ENCODE peak calls at places on chromosomes 2 and 18, in five cellular contexts. Z is cardiac muscle cell, D is AG04450, S is GM12878, U is adrenal gland. Q is an unnamed sample. For H3K27me3, the result is how much of the 10 kb centered on the place peaks cover.

GRCh38 chr2:110793034-110793433 is 60.7 kb downstream of the ACOXL start:
- DNase-seq in Z (no peak), D (no peak), S (no peak), U (no peak), Q (no peak)

GRCh38 chr2:238294393-238295143 is 6.2 kb upstream of the PER2 start:
- DNase-seq in Z (no peak), D (no peak), S (no peak), U (no peak), Q (no peak)

GRCh38 chr2:75600418-75601088 is 39.8 kb upstream of the EVA1A start:
- DNase-seq in Z (no peak), D (no peak), S (no peak), U (no peak), Q (peak)

GRCh38 chr2:42905341-42906114 is 113.1 kb upstream of the HAAO start:
- DNase-seq in Z (peak), D (no peak), S (no peak), U (no peak), Q (no peak)

GRCh38 chr2:200703132-200703925 is 108.4 kb upstream of the BZW1 start:
- DNase-seq in Z (peak), D (peak), S (peak), U (peak), Q (peak)

GRCh38 chr2:241880311-241881073 is 11.0 kb downstream of the RTP5 start:
- DNase-seq in Z (no peak), D (no peak), S (no peak), U (no peak), Q (no peak)

GRCh38 chr2:67851946-67852345 is 210.9 kb downstream of the C1D start:
- DNase-seq in Z (no peak), D (no peak), S (no peak), U (no peak), Q (no peak)

GRCh38 chr18:78688916-78689315 is 290.7 kb upstream of the SALL3 start:
- DNase-seq in Z (no peak), D (no peak), S (no peak), U (no peak), Q (no peak)

GRCh38 chr2:241868661-241869081 is 858 bp upstream of the RTP5 start:
- DNase-seq in Z (no peak), D (no peak), S (no peak), U (no peak), Q (no peak)

GRCh38 chr2:168490015-168490874 is 34.2 kb downstream of the CERS6 start:
- DNase-seq in Z (peak), D (no peak), S (peak), U (no peak), Q (no peak)

GRCh38 chr2:3051266-3051665 is 326.4 kb downstream of the EIPR1 start:
- DNase-seq in Z (no peak), D (no peak), S (no peak), U (no peak), Q (no peak)

GRCh38 chr2:108917078-108917440 is 72.0 kb downstream of the EDAR start:
- DNase-seq in Z (peak), D (peak), S (no peak), U (no peak), Q (no peak)

GRCh38 chr2:178271629-178272333 is 77.5 kb downstream of the OSBPL6 start:
- DNase-seq in Z (peak), D (peak), S (no peak), U (peak), Q (peak)

GRCh38 chr2:85713836-85714235 is 19.7 kb downstream of the GNLY start:
- DNase-seq in Z (no peak), D (no peak), S (no peak), U (no peak), Q (no peak)

GRCh38 chr2:163852616-163853015 is 116.8 kb upstream of the FIGN start:
- DNase-seq in Z (no peak), D (no peak), S (no peak), U (no peak), Q (no peak)

GRCh38 chr2:112493858-112494648 is 12.1 kb downstream of the TTL start:
- DNase-seq in Z (peak), D (no peak), S (no peak), U (peak), Q (no peak)

GRCh38 chr2:10966056-10966455 is 54.3 kb downstream of the KCNF1 start:
- DNase-seq in Z (no peak), D (no peak), S (no peak), U (no peak), Q (no peak)

GRCh38 chr2:63845866-63846265 is 4.2 kb downstream of the UGP2 start:
- DNase-seq in Z (no peak), D (no peak), S (no peak), U (no peak), Q (no peak)

GRCh38 chr2:95730813-95731212 is 139.0 kb downstream of the TRIM43 start:
- DNase-seq in Z (no peak), D (no peak), S (no peak), U (no peak), Q (no peak)

GRCh38 chr2:119184512-119184911 is 26.0 kb upstream of the C1QL2 start:
- DNase-seq in Z (no peak), D (no peak), S (no peak), U (peak), Q (no peak)

GRCh38 chr2:37507703-37508102 is 163.3 kb downstream of the QPCT start:
- DNase-seq in Z (no peak), D (peak), S (no peak), U (no peak), Q (no peak)

GRCh38 chr2:209663149-209663548 is 108.5 kb upstream of the UNC80 start:
- DNase-seq in Z (peak), D (no peak), S (no peak), U (peak), Q (no peak)

GRCh38 chr2:101327863-101328394 is 19.4 kb upstream of the RNF149 start:
- DNase-seq in Z (no peak), D (no peak), S (no peak), U (no peak), Q (peak)

GRCh38 chr2:146853741-146854444 is 990.9 kb upstream of the ACVR2A start:
- DNase-seq in Z (no peak), D (no peak), S (no peak), U (no peak), Q (no peak)

GRCh38 chr2:127398239-127398590 is 10.4 kb upstream of the MAP3K2 start:
- DNase-seq in Z (peak), D (peak), S (no peak), U (peak), Q (peak)

GRCh38 chr2:20182241-20182931 is 42.5 kb downstream of the SDC1 start:
- DNase-seq in Z (peak), D (no peak), S (no peak), U (peak), Q (peak)

GRCh38 chr2:25286025-25286400 is 55.7 kb downstream of the DNMT3A start:
- DNase-seq in Z (no peak), D (no peak), S (no peak), U (no peak), Q (no peak)

GRCh38 chr2:142139384-142139783 is 8.6 kb upstream of the LRP1B start:
- DNase-seq in Z (no peak), D (no peak), S (no peak), U (no peak), Q (no peak)

GRCh38 chr2:58055027-58055786 is 8.6 kb downstream of the VRK2 start:
- DNase-seq in Z (no peak), D (no peak), S (no peak), U (no peak), Q (no peak)

GRCh38 chr2:127901339-127902072 is 15.8 kb upstream of the AMMECR1L start:
- DNase-seq in Z (peak), D (no peak), S (no peak), U (peak), Q (peak)

GRCh38 chr2:239590995-239591915 is 190.4 kb upstream of the HDAC4 start:
- DNase-seq in Z (no peak), D (no peak), S (no peak), U (no peak), Q (no peak)

GRCh38 chr2:231452799-231453508 is 11.3 kb downstream of the NCL start:
- DNase-seq in Z (no peak), D (no peak), S (no peak), U (no peak), Q (no peak)

GRCh38 chr2:110748489-110748867 is 16.1 kb downstream of the ACOXL start:
- DNase-seq in Z (no peak), D (no peak), S (peak), U (no peak), Q (no peak)

GRCh38 chr18:49399003-49399402 is 61.4 kb downstream of the DYM start:
- DNase-seq in Z (peak), D (no peak), S (no peak), U (peak), Q (no peak)

GRCh38 chr2:176178807-176179271 is 9.6 kb upstream of the HOXD1 start:
- DNase-seq in Z (no peak), D (no peak), S (no peak), U (no peak), Q (no peak)

GRCh38 chr2:176178271-176178806 is 10.1 kb upstream of the HOXD1 start:
- DNase-seq in Z (peak), D (no peak), S (no peak), U (peak), Q (no peak)

GRCh38 chr2:176184749-176185148 is 3.7 kb upstream of the HOXD1 start:
- DNase-seq in Z (no peak), D (no peak), S (no peak), U (no peak), Q (no peak)

GRCh38 chr2:176182671-176183070 is 5.8 kb upstream of the HOXD1 start:
- DNase-seq in Z (no peak), D (no peak), S (no peak), U (no peak), Q (no peak)

DNA sequence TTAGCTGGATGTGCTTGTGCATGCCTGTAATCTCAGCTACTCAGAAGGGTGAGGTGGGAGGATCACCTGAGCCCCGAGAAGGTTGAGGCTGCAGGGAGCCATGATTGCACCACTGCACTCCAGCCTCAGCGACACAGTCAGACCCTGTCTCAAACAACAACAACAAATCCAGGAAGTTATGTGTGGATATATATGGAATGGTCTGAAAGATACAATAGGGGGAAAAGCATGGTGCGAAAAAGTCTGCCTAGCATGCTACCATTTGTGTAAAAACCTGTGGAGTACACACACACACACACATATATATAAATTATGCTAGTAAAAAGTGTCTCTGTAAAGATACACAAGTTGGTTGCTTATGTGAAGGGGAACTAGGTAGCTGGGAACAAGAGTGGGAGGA is 6.9 kb upstream of the HOXD1 start:
- DNase-seq in Z (no peak), D (no peak), S (no peak), U (no peak), Q (no peak)
- H3K27me3 ChIP-seq in Z (half or more), D (under half), S (under half), U (under half), Q (under half)

GRCh38 chr2:233323851-233324250 is 16.2 kb downstream of the SAG start:
- DNase-seq in Z (no peak), D (no peak), S (no peak), U (no peak), Q (no peak)
- H3K27me3 ChIP-seq in Z (under half), D (under half), S (under half), U (under half), Q (under half)

DNA sequence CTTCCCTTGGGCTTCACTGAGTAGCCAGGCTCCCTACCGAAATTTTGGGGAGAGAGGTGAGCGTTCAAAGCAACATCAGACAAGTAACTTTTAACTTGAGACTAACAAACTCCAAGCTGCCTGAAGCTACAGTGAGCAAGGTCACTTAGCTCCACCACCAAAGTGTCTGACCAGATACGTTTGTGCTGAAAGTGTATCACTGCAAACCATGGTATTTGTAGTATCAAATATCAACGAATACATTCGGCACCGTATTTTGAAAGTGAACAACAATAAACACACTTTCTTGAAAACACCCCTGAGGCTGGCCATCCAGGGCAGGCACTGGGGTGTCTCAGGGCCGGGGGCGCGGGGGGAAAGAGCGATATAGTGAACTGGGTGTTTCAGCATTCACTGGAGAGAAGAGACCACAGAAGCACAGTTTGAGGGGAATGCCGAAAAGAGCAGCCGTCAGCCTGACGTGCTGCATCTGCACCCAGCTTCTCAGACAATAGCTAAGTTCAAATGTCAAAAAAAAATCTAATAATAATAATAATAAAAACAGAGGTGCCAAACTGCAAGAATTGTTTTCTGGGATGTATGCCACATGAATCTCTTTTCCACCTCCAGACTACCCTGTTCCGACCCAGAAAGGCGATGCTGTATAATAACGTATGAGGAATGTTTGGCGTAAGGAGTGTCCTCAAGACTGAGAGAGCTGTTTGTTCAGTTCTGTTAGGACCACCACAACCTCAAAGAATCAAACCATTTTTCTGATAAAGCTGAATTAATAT is 7.5 kb upstream of the POU3F3 start:
- DNase-seq in Z (no peak), D (no peak), S (no peak), U (no peak), Q (no peak)
- H3K27me3 ChIP-seq in Z (half or more), D (half or more), S (under half), U (half or more), Q (half or more)

GRCh38 chr2:176107731-176108181 is 676 bp downstream of the HOXD11 start:
- DNase-seq in Z (no peak), D (no peak), S (no peak), U (peak), Q (no peak)
- H3K27me3 ChIP-seq in Z (half or more), D (half or more), S (under half), U (half or more), Q (under half)

DNA sequence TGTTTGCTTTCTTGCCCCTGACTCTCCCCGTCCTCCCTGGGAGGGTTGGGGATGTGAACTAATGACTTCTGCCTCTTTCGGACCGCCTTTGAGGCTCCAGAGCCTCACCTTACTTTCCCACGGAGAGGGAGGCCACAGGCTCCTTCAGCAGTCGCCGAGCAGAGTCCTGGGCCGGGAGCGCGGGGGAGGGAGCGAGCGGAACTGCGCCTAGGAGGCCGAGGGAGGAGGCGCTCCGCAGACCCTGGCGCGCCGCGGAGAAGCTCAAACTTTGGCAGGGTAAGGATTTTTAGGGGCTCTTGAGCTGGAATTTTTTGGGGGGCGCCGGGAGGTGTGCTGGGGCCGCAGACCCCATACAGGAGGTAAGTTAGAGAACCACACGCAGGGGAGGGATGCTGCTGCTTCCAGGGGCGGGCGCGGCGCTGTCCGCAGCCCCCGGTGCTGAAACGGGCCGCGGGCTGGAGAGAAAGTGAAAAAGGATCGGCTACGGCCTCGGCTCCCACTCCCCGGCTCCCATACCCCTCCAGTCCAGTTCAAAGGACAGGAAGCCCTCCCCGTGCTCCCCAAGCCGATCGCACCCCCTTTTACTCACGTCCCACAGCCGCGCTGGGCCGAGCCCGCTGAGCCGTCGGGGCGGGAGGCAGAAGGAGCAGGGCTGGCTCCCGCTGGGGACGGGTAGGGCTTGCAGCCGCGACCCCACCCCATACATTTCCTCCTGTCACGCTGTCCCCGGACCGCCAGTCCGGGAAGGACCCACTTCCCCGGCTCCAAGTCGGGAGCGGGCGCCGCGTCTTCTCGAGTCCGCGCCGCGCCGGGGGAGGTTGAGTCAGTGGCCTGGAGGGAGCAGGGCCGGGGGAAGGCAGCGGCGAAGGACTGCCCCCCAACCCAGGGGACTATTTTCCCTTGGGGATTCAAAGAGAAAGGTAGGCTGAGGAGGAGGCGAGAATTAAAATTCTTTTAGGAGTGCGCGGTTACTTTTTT is at the start of gene CNGA3:
- DNase-seq in Z (peak), D (no peak), S (no peak), U (peak), Q (peak)
- H3K27me3 ChIP-seq in Z (half or more), D (half or more), S (under half), U (half or more), Q (under half)

GRCh38 chr2:26756337-26756736 is 7.7 kb upstream of the SLC35F6 start:
- DNase-seq in Z (no peak), D (no peak), S (no peak), U (no peak), Q (no peak)
- H3K27me3 ChIP-seq in Z (under half), D (under half), S (under half), U (under half), Q (under half)

GRCh38 chr2:30096451-30096850 is 50.4 kb upstream of the YPEL5 start:
- DNase-seq in Z (no peak), D (no peak), S (no peak), U (no peak), Q (no peak)
- H3K27me3 ChIP-seq in Z (under half), D (under half), S (under half), U (under half), Q (under half)

GRCh38 chr2:236177967-236178909 is 10.1 kb upstream of the GBX2 start:
- DNase-seq in Z (peak), D (no peak), S (no peak), U (peak), Q (peak)
- H3K27me3 ChIP-seq in Z (half or more), D (under half), S (under half), U (half or more), Q (under half)

Q was measured in body of pancreas.